ENCODE peak calls at places on chromosomes 3 and 15, in four cellular contexts. W is occipital lobe; F is fibroblast of lung; V is CD8-positive, alpha-beta memory T cell. E is an unnamed sample.

GRCh38 chr3:50572801-50573371 is 3.6 kb downstream of the HEMK1 start:
- DNase-seq in F (no peak), W (no peak), V (no peak), E (no peak)

GRCh38 chr3:140827894-140828293 is 113.7 kb upstream of the SLC25A36 start:
- DNase-seq in V (no peak), W (no peak), F (no peak), E (no peak)

GRCh38 chr3:182527745-182528144 is 265.6 kb upstream of the ATP11B start:
- DNase-seq in V (no peak), W (no peak), F (peak), E (no peak)

GRCh38 chr3:112755845-112756671 is 90.6 kb downstream of the CD200R1L start:
- DNase-seq in W (no peak), F (peak), V (no peak), E (no peak)

GRCh38 chr15:77013786-77014136 is 18.8 kb downstream of the PSTPIP1 start:
- DNase-seq in V (peak), F (no peak), W (no peak), E (peak)

GRCh38 chr15:96053039-96054021 is 277.2 kb upstream of the NR2F2 start:
- DNase-seq in W (no peak), F (peak), V (no peak), E (no peak)

GRCh38 chr3:134374791-134375541 is 719 bp upstream of the AMOTL2 start:
- DNase-seq in V (no peak), W (no peak), F (no peak), E (no peak)

GRCh38 chr3:117892431-117892841 is 1142.2 kb downstream of the IGSF11 start:
- DNase-seq in V (no peak), F (peak), W (no peak), E (no peak)

GRCh38 chr3:113769551-113769950 is 22.7 kb downstream of the ATP6V1A start:
- DNase-seq in V (no peak), F (peak), W (no peak), E (no peak)

GRCh38 chr3:174287601-174288180 is 571.4 kb upstream of the NAALADL2 start:
- DNase-seq in W (no peak), V (no peak), F (no peak), E (no peak)

GRCh38 chr3:34396945-34397344 is 598.5 kb downstream of the PDCD6IP start:
- DNase-seq in W (no peak), F (no peak), V (no peak), E (no peak)

GRCh38 chr15:48802867-48803266 is 8.0 kb downstream of the CEP152 start:
- DNase-seq in V (no peak), F (peak), W (no peak), E (no peak)

GRCh38 chr15:73939138-73939537 is 12.9 kb downstream of the LOXL1 start:
- DNase-seq in F (no peak), V (no peak), W (no peak), E (no peak)

GRCh38 chr3:87145553-87145952 is 81.6 kb upstream of the CHMP2B start:
- DNase-seq in W (no peak), F (no peak), V (no peak), E (no peak)

GRCh38 chr15:64921711-64922110 is 10.0 kb downstream of the ANKDD1A start:
- DNase-seq in W (no peak), F (no peak), V (no peak), E (no peak)

GRCh38 chr15:81097893-81098280 is 36.2 kb upstream of the CFAP161 start:
- DNase-seq in W (peak), F (peak), V (no peak), E (no peak)

GRCh38 chr3:9399746-9400145 is 2.3 kb downstream of the SETD5 start:
- DNase-seq in V (no peak), W (peak), F (peak), E (no peak)

GRCh38 chr3:168579010-168579409 is 483.3 kb upstream of the GOLIM4 start:
- DNase-seq in W (no peak), F (no peak), V (no peak), E (no peak)

GRCh38 chr3:128423525-128424147 is 43.1 kb downstream of the DNAJB8 start:
- DNase-seq in F (no peak), W (no peak), V (no peak), E (no peak)

GRCh38 chr3:65703026-65703425 is 335.7 kb downstream of the MAGI1 start:
- DNase-seq in W (no peak), V (no peak), F (no peak), E (no peak)

GRCh38 chr15:85583404-85584390 is 203.3 kb downstream of the AKAP13 start:
- DNase-seq in W (no peak), V (no peak), F (peak), E (no peak)

GRCh38 chr3:8768364-8769087 is 887 bp downstream of the OXTR start:
- DNase-seq in W (no peak), F (peak), V (no peak), E (no peak)

GRCh38 chr3:55476515-55476914 is 10.6 kb downstream of the WNT5A start:
- DNase-seq in W (no peak), F (peak), V (no peak), E (no peak)

GRCh38 chr15:89926158-89926557 is 13.4 kb upstream of the ARPIN start:
- DNase-seq in F (peak), W (no peak), V (no peak), E (no peak)

GRCh38 chr3:8520816-8521415 is 19.3 kb downstream of the LMCD1 start:
- DNase-seq in V (no peak), W (no peak), F (no peak), E (no peak)

GRCh38 chr3:57007513-57008415 is 52.7 kb upstream of the SPATA12 start:
- DNase-seq in V (no peak), F (peak), W (no peak), E (no peak)

GRCh38 chr3:62496509-62496908 is 123.2 kb upstream of the FEZF2 start:
- DNase-seq in F (no peak), W (no peak), V (no peak), E (no peak)

GRCh38 chr15:39605146-39605545 is 24.3 kb downstream of the THBS1 start:
- DNase-seq in W (no peak), F (no peak), V (no peak), E (no peak)

GRCh38 chr15:58213587-58214360 is 75.6 kb downstream of the AQP9 start:
- DNase-seq in W (no peak), V (no peak), F (no peak), E (no peak)

GRCh38 chr3:146550743-146551510 is 6.5 kb upstream of the PLSCR1 start:
- DNase-seq in W (no peak), F (peak), V (no peak), E (no peak)

GRCh38 chr15:89142423-89142822 is 54.2 kb downstream of the ABHD2 start:
- DNase-seq in V (no peak), F (no peak), W (no peak), E (no peak)

GRCh38 chr15:44662478-44663409 is 718 bp downstream of the SPG11 start:
- DNase-seq in W (peak), V (peak), F (peak), E (peak)

GRCh38 chr15:101201411-101202174 is 50.3 kb downstream of the CHSY1 start:
- DNase-seq in W (peak), V (no peak), F (peak), E (no peak)

GRCh38 chr3:146345900-146346299 is 95.0 kb upstream of the PLSCR4 start:
- DNase-seq in V (no peak), W (no peak), F (no peak), E (no peak)

GRCh38 chr3:170410428-170411029 is 8.1 kb upstream of the CLDN11 start:
- DNase-seq in V (no peak), W (no peak), F (no peak), E (no peak)

GRCh38 chr3:156847746-156848339 is 21.7 kb downstream of the LEKR1 start:
- DNase-seq in W (no peak), F (no peak), V (no peak), E (no peak)

GRCh38 chr3:39748002-39748401 is 61.4 kb upstream of the MYRIP start:
- DNase-seq in F (no peak), V (no peak), W (no peak), E (no peak)

GRCh38 chr3:9316881-9317341 is 45.9 kb upstream of the THUMPD3 start:
- DNase-seq in V (no peak), W (peak), F (peak), E (no peak)

E was measured in T follicular helper cell.